ENCODE peak calls at places on chromosomes 2 and 18, in nine cellular contexts. One of them, this sample, is unnamed.

GRCh38 chr2:240129731-240130392 is 6.2 kb downstream of the COPS9 start:
- DNase-seq in CD4-positive, alpha-beta T cell: no peak
- DNase-seq in GM12865: no peak
- DNase-seq in GM10248: no peak
- DNase-seq in fibroblast of lung: no peak
- DNase-seq in mesothelial cell of epicardium: no peak
- DNase-seq in mucosa of descending colon: no peak
- DNase-seq in endothelial cell: no peak
- DNase-seq in K562: no peak
- DNase-seq in this sample: no peak

GRCh38 chr2:85707304-85707703 is 13.1 kb downstream of the GNLY start:
- DNase-seq in endothelial cell: peak
- DNase-seq in K562: peak
- DNase-seq in GM10248: peak
- DNase-seq in mesothelial cell of epicardium: no peak
- DNase-seq in fibroblast of lung: peak
- DNase-seq in GM12865: peak
- DNase-seq in mucosa of descending colon: peak
- DNase-seq in CD4-positive, alpha-beta T cell: no peak
- DNase-seq in this sample: no peak

GRCh38 chr2:176709991-176710390 is 440.7 kb downstream of the MTX2 start:
- DNase-seq in endothelial cell: no peak
- DNase-seq in GM10248: no peak
- DNase-seq in mucosa of descending colon: no peak
- DNase-seq in GM12865: no peak
- DNase-seq in CD4-positive, alpha-beta T cell: no peak
- DNase-seq in K562: no peak
- DNase-seq in fibroblast of lung: no peak
- DNase-seq in mesothelial cell of epicardium: no peak
- DNase-seq in this sample: no peak

GRCh38 chr2:210459925-210460862 is 16.4 kb downstream of the LANCL1 start:
- DNase-seq in GM12865: peak
- DNase-seq in mesothelial cell of epicardium: no peak
- DNase-seq in CD4-positive, alpha-beta T cell: no peak
- DNase-seq in fibroblast of lung: no peak
- DNase-seq in K562: no peak
- DNase-seq in endothelial cell: no peak
- DNase-seq in GM10248: no peak
- DNase-seq in mucosa of descending colon: no peak
- DNase-seq in this sample: peak

GRCh38 chr2:604385-604784 is 72.8 kb downstream of the TMEM18 start:
- DNase-seq in fibroblast of lung: no peak
- DNase-seq in GM10248: no peak
- DNase-seq in K562: no peak
- DNase-seq in endothelial cell: no peak
- DNase-seq in CD4-positive, alpha-beta T cell: no peak
- DNase-seq in mucosa of descending colon: no peak
- DNase-seq in mesothelial cell of epicardium: no peak
- DNase-seq in GM12865: no peak
- DNase-seq in this sample: no peak

GRCh38 chr18:76544511-76545350 is 49.7 kb upstream of the ZNF516 start:
- DNase-seq in mucosa of descending colon: no peak
- DNase-seq in mesothelial cell of epicardium: no peak
- DNase-seq in CD4-positive, alpha-beta T cell: no peak
- DNase-seq in GM12865: no peak
- DNase-seq in endothelial cell: no peak
- DNase-seq in GM10248: no peak
- DNase-seq in fibroblast of lung: no peak
- DNase-seq in K562: no peak
- DNase-seq in this sample: no peak

GRCh38 chr18:59760212-59760997 is 63.2 kb upstream of the CCBE1 start:
- DNase-seq in GM12865: no peak
- DNase-seq in K562: no peak
- DNase-seq in CD4-positive, alpha-beta T cell: no peak
- DNase-seq in GM10248: no peak
- DNase-seq in fibroblast of lung: peak
- DNase-seq in mucosa of descending colon: no peak
- DNase-seq in mesothelial cell of epicardium: no peak
- DNase-seq in endothelial cell: no peak
- DNase-seq in this sample: no peak

GRCh38 chr18:9898792-9899549 is 13.2 kb downstream of the TXNDC2 start:
- DNase-seq in GM12865: no peak
- DNase-seq in fibroblast of lung: peak
- DNase-seq in GM10248: no peak
- DNase-seq in K562: peak
- DNase-seq in CD4-positive, alpha-beta T cell: no peak
- DNase-seq in mucosa of descending colon: peak
- DNase-seq in endothelial cell: no peak
- DNase-seq in mesothelial cell of epicardium: no peak
- DNase-seq in this sample: no peak

GRCh38 chr18:55982992-55983391 is 395.0 kb upstream of the TCF4 start:
- DNase-seq in GM12865: no peak
- DNase-seq in K562: peak
- DNase-seq in CD4-positive, alpha-beta T cell: no peak
- DNase-seq in mucosa of descending colon: no peak
- DNase-seq in GM10248: no peak
- DNase-seq in mesothelial cell of epicardium: no peak
- DNase-seq in endothelial cell: no peak
- DNase-seq in fibroblast of lung: peak
- DNase-seq in this sample: no peak

GRCh38 chr2:199606193-199606780 is 148.5 kb upstream of the SATB2 start:
- DNase-seq in endothelial cell: no peak
- DNase-seq in fibroblast of lung: no peak
- DNase-seq in mesothelial cell of epicardium: no peak
- DNase-seq in K562: no peak
- DNase-seq in GM12865: no peak
- DNase-seq in GM10248: no peak
- DNase-seq in CD4-positive, alpha-beta T cell: no peak
- DNase-seq in mucosa of descending colon: no peak
- DNase-seq in this sample: no peak
- TF ChIP-seq CTCF in endothelial cell: no peak
- TF ChIP-seq CTCF in fibroblast of lung: peak
- TF ChIP-seq CTCF in mesothelial cell of epicardium: no peak
- TF ChIP-seq CTCF in K562: peak
- TF ChIP-seq CTCF in GM12865: no peak
- TF ChIP-seq CTCF in GM10248: no peak
- TF ChIP-seq CTCF in CD4-positive, alpha-beta T cell: no peak
- TF ChIP-seq CTCF in mucosa of descending colon: no peak
- TF ChIP-seq CTCF in this sample: peak

DNA sequence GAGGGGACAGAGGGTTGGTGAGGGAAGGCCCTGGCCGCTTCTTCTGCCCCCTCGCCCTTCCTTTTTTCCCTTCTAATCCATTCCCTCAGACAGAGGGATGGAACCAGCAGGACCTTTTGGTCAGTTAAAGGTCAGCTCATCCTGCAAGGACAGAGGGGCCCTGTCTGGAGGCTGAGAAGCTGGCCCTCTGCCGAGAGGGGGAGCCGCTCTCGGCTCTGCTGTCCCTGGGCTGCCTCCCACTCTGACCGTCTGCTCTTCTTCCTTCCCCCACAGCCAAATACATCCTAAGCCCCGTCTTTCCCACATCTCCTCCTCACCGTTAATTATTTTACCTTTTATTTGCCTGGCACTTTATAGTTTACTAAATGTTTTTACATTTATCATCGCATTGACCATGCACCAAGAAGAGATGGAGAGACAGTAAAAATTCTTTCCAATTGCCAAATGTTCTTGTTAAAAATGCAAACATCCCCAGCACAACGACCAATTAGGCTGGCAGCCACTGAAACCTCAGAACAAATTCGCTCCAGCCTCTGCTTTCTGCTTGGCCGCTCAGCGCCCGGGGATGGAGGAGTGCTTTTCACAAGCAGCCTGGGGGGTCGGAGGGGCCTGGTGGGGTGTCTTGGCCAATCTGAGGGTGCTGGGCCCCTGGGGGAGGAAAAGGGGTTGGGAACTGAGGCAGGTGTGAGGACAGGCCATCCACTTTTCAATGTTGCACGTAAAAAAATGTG is 123.8 kb downstream of the TNS1 start:
- DNase-seq in GM12865: no peak
- DNase-seq in fibroblast of lung: no peak
- DNase-seq in GM10248: no peak
- DNase-seq in mucosa of descending colon: no peak
- DNase-seq in CD4-positive, alpha-beta T cell: no peak
- DNase-seq in endothelial cell: no peak
- DNase-seq in K562: peak
- DNase-seq in mesothelial cell of epicardium: no peak
- DNase-seq in this sample: no peak
- TF ChIP-seq CTCF in GM12865: no peak
- TF ChIP-seq CTCF in fibroblast of lung: peak
- TF ChIP-seq CTCF in GM10248: no peak
- TF ChIP-seq CTCF in mucosa of descending colon: no peak
- TF ChIP-seq CTCF in CD4-positive, alpha-beta T cell: no peak
- TF ChIP-seq CTCF in endothelial cell: no peak
- TF ChIP-seq CTCF in K562: peak
- TF ChIP-seq CTCF in mesothelial cell of epicardium: no peak
- TF ChIP-seq CTCF in this sample: no peak

DNA sequence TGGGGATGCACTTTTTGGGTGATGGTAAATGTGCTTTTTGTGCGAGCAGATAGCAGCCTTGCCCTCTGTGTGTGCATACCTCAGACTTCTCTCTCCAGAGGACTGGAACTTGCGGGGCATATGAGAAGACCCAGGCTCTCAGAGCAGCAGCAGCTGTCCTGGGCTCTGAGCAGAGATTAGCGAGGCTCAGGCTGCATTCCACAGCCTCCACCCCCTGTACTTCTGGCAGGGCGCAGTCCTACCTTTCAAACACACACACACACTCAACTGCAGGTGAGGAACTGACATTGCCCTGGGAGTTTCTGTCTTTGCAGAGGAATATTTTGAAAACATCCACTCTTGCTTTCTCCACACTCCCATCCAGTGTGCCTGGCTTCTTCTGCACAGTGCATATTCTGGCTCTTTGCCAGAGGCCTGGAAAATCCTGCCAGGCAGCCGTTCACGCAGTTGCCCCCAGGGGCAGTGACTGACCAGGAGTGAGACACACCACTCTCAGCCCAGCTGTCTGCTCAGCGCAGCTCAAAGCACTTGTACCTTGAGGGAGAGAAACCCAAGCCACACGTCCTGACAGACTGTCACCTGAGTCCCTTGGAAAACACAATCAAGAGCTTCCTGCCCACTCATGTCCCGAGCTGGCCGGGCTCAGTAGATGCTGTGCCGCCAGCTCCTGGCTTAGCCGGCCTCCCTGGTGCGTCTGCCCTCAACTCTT is 460.8 kb downstream of the RNF144A start:
- DNase-seq in endothelial cell: peak
- DNase-seq in mucosa of descending colon: no peak
- DNase-seq in GM12865: no peak
- DNase-seq in GM10248: no peak
- DNase-seq in mesothelial cell of epicardium: no peak
- DNase-seq in CD4-positive, alpha-beta T cell: no peak
- DNase-seq in K562: no peak
- DNase-seq in fibroblast of lung: no peak
- DNase-seq in this sample: no peak
- TF ChIP-seq CTCF in endothelial cell: no peak
- TF ChIP-seq CTCF in mucosa of descending colon: no peak
- TF ChIP-seq CTCF in GM12865: no peak
- TF ChIP-seq CTCF in GM10248: no peak
- TF ChIP-seq CTCF in mesothelial cell of epicardium: no peak
- TF ChIP-seq CTCF in CD4-positive, alpha-beta T cell: no peak
- TF ChIP-seq CTCF in K562: no peak
- TF ChIP-seq CTCF in fibroblast of lung: no peak
- TF ChIP-seq CTCF in this sample: no peak

GRCh38 chr2:23200056-23200455 is 184.9 kb upstream of the KLHL29 start:
- DNase-seq in mucosa of descending colon: no peak
- DNase-seq in GM12865: no peak
- DNase-seq in endothelial cell: no peak
- DNase-seq in GM10248: no peak
- DNase-seq in CD4-positive, alpha-beta T cell: no peak
- DNase-seq in K562: no peak
- DNase-seq in mesothelial cell of epicardium: no peak
- DNase-seq in fibroblast of lung: no peak
- DNase-seq in this sample: no peak

GRCh38 chr2:23198316-23199114 is 186.5 kb upstream of the KLHL29 start:
- DNase-seq in GM10248: no peak
- DNase-seq in mesothelial cell of epicardium: no peak
- DNase-seq in CD4-positive, alpha-beta T cell: no peak
- DNase-seq in endothelial cell: no peak
- DNase-seq in GM12865: no peak
- DNase-seq in fibroblast of lung: no peak
- DNase-seq in K562: no peak
- DNase-seq in mucosa of descending colon: no peak
- DNase-seq in this sample: no peak

GRCh38 chr2:23200460-23201113 is 184.4 kb upstream of the KLHL29 start:
- DNase-seq in fibroblast of lung: no peak
- DNase-seq in mesothelial cell of epicardium: no peak
- DNase-seq in K562: no peak
- DNase-seq in endothelial cell: no peak
- DNase-seq in GM12865: no peak
- DNase-seq in mucosa of descending colon: no peak
- DNase-seq in CD4-positive, alpha-beta T cell: no peak
- DNase-seq in GM10248: no peak
- DNase-seq in this sample: no peak

GRCh38 chr2:23203383-23203782 is 181.6 kb upstream of the KLHL29 start:
- DNase-seq in K562: no peak
- DNase-seq in GM10248: no peak
- DNase-seq in mucosa of descending colon: no peak
- DNase-seq in endothelial cell: no peak
- DNase-seq in GM12865: no peak
- DNase-seq in CD4-positive, alpha-beta T cell: no peak
- DNase-seq in fibroblast of lung: no peak
- DNase-seq in mesothelial cell of epicardium: no peak
- DNase-seq in this sample: no peak

GRCh38 chr2:23199115-23199918 is 185.7 kb upstream of the KLHL29 start:
- DNase-seq in GM10248: peak
- DNase-seq in CD4-positive, alpha-beta T cell: no peak
- DNase-seq in fibroblast of lung: no peak
- DNase-seq in K562: peak
- DNase-seq in mesothelial cell of epicardium: no peak
- DNase-seq in GM12865: peak
- DNase-seq in endothelial cell: no peak
- DNase-seq in mucosa of descending colon: peak
- DNase-seq in this sample: no peak
- TF ChIP-seq CTCF in GM10248: peak
- TF ChIP-seq CTCF in CD4-positive, alpha-beta T cell: peak
- TF ChIP-seq CTCF in fibroblast of lung: peak
- TF ChIP-seq CTCF in K562: peak
- TF ChIP-seq CTCF in mesothelial cell of epicardium: peak
- TF ChIP-seq CTCF in GM12865: peak
- TF ChIP-seq CTCF in endothelial cell: peak
- TF ChIP-seq CTCF in mucosa of descending colon: peak
- TF ChIP-seq CTCF in this sample: no peak

DNA sequence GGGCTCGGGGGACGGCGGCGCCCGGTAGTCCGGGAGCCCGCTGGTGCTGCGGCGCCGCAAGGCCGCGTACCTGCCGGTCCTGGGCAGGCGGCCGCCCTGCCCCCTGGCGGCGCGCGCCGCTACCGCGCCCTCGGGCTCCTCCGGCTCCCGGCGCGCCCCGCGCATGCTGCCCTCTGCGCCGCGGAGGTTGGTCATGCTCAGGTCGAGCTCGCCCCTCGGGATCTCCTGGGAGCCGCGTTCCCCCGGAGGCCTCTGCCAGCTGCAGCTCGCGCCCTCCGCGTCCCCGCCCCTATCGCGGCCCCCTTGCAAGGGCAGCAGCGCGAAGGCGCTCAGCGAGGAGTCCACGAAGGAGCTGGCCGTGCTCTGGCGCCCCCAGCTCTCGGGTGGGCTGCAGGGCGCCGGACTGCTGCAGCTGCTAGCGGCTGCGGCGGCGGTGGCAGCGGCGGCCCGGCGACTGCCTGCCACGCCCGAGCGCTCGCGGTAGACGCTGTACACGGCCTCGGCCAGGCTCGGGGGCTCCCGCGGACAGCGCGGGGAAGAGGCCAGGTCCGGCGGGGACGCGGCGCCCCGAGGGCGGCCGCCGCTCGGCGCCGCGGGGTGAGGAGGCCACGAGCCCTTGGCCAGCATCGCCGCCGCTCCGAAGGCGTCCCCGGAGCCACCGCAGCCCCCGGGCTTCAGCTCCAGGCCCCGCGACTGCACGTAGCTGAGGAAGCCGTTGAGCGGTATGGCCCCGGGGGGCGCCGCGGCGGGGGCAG is 4.5 kb downstream of the TMEM200C start:
- DNase-seq in GM10248: peak
- DNase-seq in endothelial cell: peak
- DNase-seq in mesothelial cell of epicardium: peak
- DNase-seq in CD4-positive, alpha-beta T cell: peak
- DNase-seq in K562: no peak
- DNase-seq in GM12865: peak
- DNase-seq in fibroblast of lung: peak
- DNase-seq in mucosa of descending colon: peak
- DNase-seq in this sample: peak
- TF ChIP-seq CTCF in GM10248: peak
- TF ChIP-seq CTCF in endothelial cell: peak
- TF ChIP-seq CTCF in mesothelial cell of epicardium: peak
- TF ChIP-seq CTCF in CD4-positive, alpha-beta T cell: peak
- TF ChIP-seq CTCF in K562: no peak
- TF ChIP-seq CTCF in GM12865: peak
- TF ChIP-seq CTCF in fibroblast of lung: no peak
- TF ChIP-seq CTCF in mucosa of descending colon: peak
- TF ChIP-seq CTCF in this sample: peak

This sample was measured in dorsolateral prefrontal cortex.